ENCODE peak calls at places on chromosomes 4 and X, in seven cellular contexts. X is stimulated activated CD4-positive, alpha-beta T cell treated with anti-CD3 and anti-CD28 coated beads, Interleukin-15, amount 100 ng/mL, for 24 hours; M is stimulated activated naive CD4-positive, alpha-beta T cell; G is GM03348; C is activated CD4-positive, alpha-beta T cell treated with anti-CD3 and anti-CD28 coated beads, Interleukin-2, amount 50 U/mL, for 48 hours; E is RPMI7951; H is neural crest cell. B is an unnamed sample.

GRCh38 chr4:156294577-156294976 is 340.9 kb upstream of the CTSO start:
- DNase-seq in X (no peak), M (no peak), G (peak; percentile 29), C (no peak), E (peak; percentile 90), H (no peak), B (no peak)

GRCh38 chr4:17098401-17098800 is 200.0 kb upstream of the LDB2 start:
- DNase-seq in X (no peak), M (no peak), G (peak; percentile 11), C (no peak), E (no peak), H (no peak), B (no peak)

GRCh38 chr4:81504685-81505598 is 33.2 kb upstream of the RASGEF1B start:
- DNase-seq in X (peak; percentile 76), M (peak; percentile 36), G (no peak), C (peak; percentile 61), E (no peak), H (no peak), B (no peak)

GRCh38 chr4:14035076-14035475 is 407.6 kb upstream of the BOD1L1 start:
- DNase-seq in X (no peak), M (no peak), G (no peak), C (no peak), E (no peak), H (no peak), B (no peak)

GRCh38 chr4:159455675-159456235 is 352.9 kb downstream of the RAPGEF2 start:
- DNase-seq in X (peak; percentile 12), M (no peak), G (peak; percentile 75), C (no peak), E (peak; percentile 49), H (peak; percentile 35), B (no peak)

GRCh38 chr4:42104521-42104920 is 47.9 kb downstream of the BEND4 start:
- DNase-seq in X (no peak), M (no peak), G (peak; percentile 51), C (no peak), E (peak; percentile 15), H (no peak), B (no peak)

GRCh38 chr4:119683518-119683917 is 54.9 kb upstream of the PDE5A start:
- DNase-seq in X (no peak), M (no peak), G (peak; percentile 19), C (no peak), E (no peak), H (no peak), B (no peak)

GRCh38 chr4:145326491-145326890 is 146.1 kb upstream of the OTUD4 start:
- DNase-seq in X (no peak), M (no peak), G (no peak), C (no peak), E (no peak), H (no peak), B (no peak)

GRCh38 chr4:44145868-44146267 is 302.7 kb downstream of the KCTD8 start:
- DNase-seq in X (no peak), M (no peak), G (no peak), C (no peak), E (no peak), H (no peak), B (no peak)

GRCh38 chr4:154491341-154491679 is 289 bp downstream of the DCHS2 start:
- DNase-seq in X (peak; percentile 26), M (no peak), G (peak; percentile 48), C (peak; percentile 8), E (no peak), H (no peak), B (no peak)

GRCh38 chrX:131322646-131323045 is 33.5 kb upstream of the IGSF1 start:
- DNase-seq in X (no peak), M (no peak), G (no peak), C (no peak), E (peak; percentile 13), H (no peak), B (no peak)

GRCh38 chr4:38678078-38678477 is 14.1 kb downstream of the KLF3 start:
- DNase-seq in X (no peak), M (no peak), G (peak; percentile 67), C (no peak), E (peak; percentile 65), H (no peak), B (no peak)

GRCh38 chr4:118381902-118382301 is 29.1 kb upstream of the PRSS12 start:
- DNase-seq in X (no peak), M (no peak), G (no peak), C (no peak), E (no peak), H (no peak), B (no peak)

GRCh38 chr4:15964159-15964558 is 1.2 kb upstream of the FGFBP2 start:
- DNase-seq in X (no peak), M (no peak), G (no peak), C (no peak), E (no peak), H (no peak), B (no peak)

GRCh38 chr4:8694651-8695151 is 102.1 kb downstream of the CPZ start:
- DNase-seq in X (no peak), M (no peak), G (no peak), C (no peak), E (no peak), H (no peak), B (no peak)

GRCh38 chr4:55078987-55079386 is 46.4 kb downstream of the KDR start:
- DNase-seq in X (no peak), M (no peak), G (peak; percentile 86), C (no peak), E (no peak), H (no peak), B (no peak)

GRCh38 chr4:150297861-150298474 is 219.7 kb downstream of the DCLK2 start:
- DNase-seq in X (peak; percentile 46), M (no peak), G (peak; percentile 39), C (peak; percentile 29), E (peak; percentile 36), H (peak; percentile 31), B (no peak)

GRCh38 chr4:94410678-94411206 is 41.0 kb upstream of the PDLIM5 start:
- DNase-seq in X (no peak), M (no peak), G (no peak), C (no peak), E (peak; percentile 77), H (no peak), B (no peak)

GRCh38 chr4:4456351-4456750 is 69.4 kb downstream of the NSG1 start:
- DNase-seq in X (no peak), M (no peak), G (no peak), C (no peak), E (peak; percentile 21), H (no peak), B (no peak)

GRCh38 chr4:115110191-115111166 is 2.9 kb downstream of the NDST4 start:
- DNase-seq in X (no peak), M (no peak), G (no peak), C (no peak), E (no peak), H (no peak), B (no peak)

B was measured in SIG-M5.